ENCODE peak calls at places on chromosomes 11 and 22, in eight cellular contexts. T is uterus; Z is ovary; D is CD8-positive, alpha-beta T cell; Q is transverse colon; G is IMR-90; A is fibroblast of mammary gland; H is endothelial cell. P is an unnamed sample.

GRCh38 chr11:91776660-91777059 is 448.0 kb upstream of the FAT3 start:
- DNase-seq in H (no peak), D (no peak), A (no peak), G (no peak), Q (no peak), T (no peak), Z (no peak), P (no peak)

GRCh38 chr11:113267536-113267935 is 46.8 kb upstream of the TTC12 start:
- DNase-seq in D (no peak), G (no peak), Q (no peak), A (no peak), T (no peak), Z (no peak), H (no peak), P (no peak)

GRCh38 chr11:30406978-30407762 is 84.3 kb downstream of the ARL14EP start:
- DNase-seq in D (no peak), H (no peak), A (no peak), Z (no peak), T (no peak), G (no peak), Q (no peak), P (no peak)

GRCh38 chr11:45042560-45042959 is 91.9 kb upstream of the TP53I11 start:
- DNase-seq in Z (no peak), G (no peak), A (peak), D (no peak), T (no peak), Q (no peak), H (no peak), P (peak)

GRCh38 chr11:34192481-34193401 is 87.3 kb downstream of the NAT10 start:
- DNase-seq in H (no peak), Z (peak), A (peak), G (peak), T (peak), D (no peak), Q (peak), P (peak)

GRCh38 chr11:113664981-113665710 is 41.0 kb downstream of the TMPRSS5 start:
- DNase-seq in D (no peak), H (no peak), G (no peak), A (no peak), Q (no peak), T (no peak), Z (no peak), P (no peak)

GRCh38 chr11:61766353-61766841 is 14.0 kb downstream of the MYRF start:
- DNase-seq in H (no peak), A (no peak), T (peak), D (no peak), G (peak), Q (no peak), Z (no peak), P (no peak)

GRCh38 chr22:19800761-19801244 is 40.2 kb downstream of the TBX1 start:
- DNase-seq in H (peak), Z (no peak), D (no peak), Q (no peak), G (peak), A (peak), T (no peak), P (peak)

GRCh38 chr11:105579111-105579510 is 30.8 kb upstream of the GRIA4 start:
- DNase-seq in G (no peak), Z (no peak), D (no peak), Q (no peak), H (no peak), T (no peak), A (no peak), P (no peak)

GRCh38 chr11:70934999-70935768 is 317.2 kb downstream of the SHANK2 start:
- DNase-seq in D (no peak), T (no peak), H (no peak), A (peak), Z (no peak), Q (no peak), G (peak), P (no peak)

GRCh38 chr11:65417221-65417701 is 5.3 kb upstream of the NEAT1 start:
- DNase-seq in T (peak), Q (peak), D (no peak), H (no peak), A (no peak), G (no peak), Z (peak), P (no peak)

GRCh38 chr22:46590334-46590733 is 29.9 kb upstream of the GRAMD4 start:
- DNase-seq in T (no peak), D (no peak), A (no peak), H (no peak), G (no peak), Z (peak), Q (no peak), P (no peak)

GRCh38 chr11:24900524-24900923 is 403.7 kb downstream of the LUZP2 start:
- DNase-seq in Q (no peak), H (no peak), G (peak), Z (no peak), A (no peak), T (no peak), D (no peak), P (no peak)

GRCh38 chr11:128448981-128449713 is 138.2 kb downstream of the ETS1 start:
- DNase-seq in G (no peak), A (no peak), D (no peak), Z (no peak), T (no peak), H (no peak), Q (no peak), P (no peak)

GRCh38 chr11:59273008-59273841 is 60.5 kb upstream of the MPEG1 start:
- DNase-seq in Z (no peak), T (no peak), D (no peak), Q (peak), A (no peak), G (no peak), H (no peak), P (no peak)

GRCh38 chr22:50569896-50570535 is 7.3 kb upstream of the SYCE3 start:
- DNase-seq in Z (no peak), Q (no peak), T (no peak), A (no peak), D (no peak), G (no peak), H (no peak), P (no peak)

GRCh38 chr11:67277231-67277961 is 11.1 kb downstream of the GRK2 start:
- DNase-seq in G (peak), T (peak), A (peak), D (peak), H (peak), Q (peak), Z (peak), P (peak)

GRCh38 chr11:76854709-76855108 is 6.0 kb upstream of the ACER3 start:
- DNase-seq in A (no peak), T (no peak), Q (no peak), Z (no peak), H (no peak), D (no peak), G (no peak), P (no peak)

GRCh38 chr11:75301131-75301530 is 50.3 kb downstream of the ARRB1 start:
- DNase-seq in T (no peak), D (no peak), Z (no peak), Q (peak), G (no peak), H (no peak), A (no peak), P (no peak)

GRCh38 chr22:27990879-27991278 is 71.8 kb upstream of the PITPNB start:
- DNase-seq in G (peak), A (peak), H (peak), Q (peak), Z (peak), D (no peak), T (peak), P (peak)

GRCh38 chr22:31081963-31082605 is 966 bp downstream of the SMTN start:
- DNase-seq in H (no peak), G (peak), D (no peak), A (peak), Q (peak), T (peak), Z (peak), P (peak)

GRCh38 chr22:31083377-31083768 is 2.3 kb downstream of the SMTN start:
- DNase-seq in H (no peak), Z (peak), Q (peak), A (no peak), G (no peak), T (peak), D (no peak), P (no peak)

GRCh38 chr22:31080848-31081649 is at the start of gene SMTN:
- DNase-seq in T (peak), A (peak), D (peak), G (peak), Z (peak), H (peak), Q (peak), P (peak)

GRCh38 chr22:31083923-31084810 is 3.0 kb downstream of the SMTN start:
- DNase-seq in D (no peak), Q (peak), H (no peak), Z (no peak), A (no peak), T (no peak), G (no peak), P (no peak)

DNA sequence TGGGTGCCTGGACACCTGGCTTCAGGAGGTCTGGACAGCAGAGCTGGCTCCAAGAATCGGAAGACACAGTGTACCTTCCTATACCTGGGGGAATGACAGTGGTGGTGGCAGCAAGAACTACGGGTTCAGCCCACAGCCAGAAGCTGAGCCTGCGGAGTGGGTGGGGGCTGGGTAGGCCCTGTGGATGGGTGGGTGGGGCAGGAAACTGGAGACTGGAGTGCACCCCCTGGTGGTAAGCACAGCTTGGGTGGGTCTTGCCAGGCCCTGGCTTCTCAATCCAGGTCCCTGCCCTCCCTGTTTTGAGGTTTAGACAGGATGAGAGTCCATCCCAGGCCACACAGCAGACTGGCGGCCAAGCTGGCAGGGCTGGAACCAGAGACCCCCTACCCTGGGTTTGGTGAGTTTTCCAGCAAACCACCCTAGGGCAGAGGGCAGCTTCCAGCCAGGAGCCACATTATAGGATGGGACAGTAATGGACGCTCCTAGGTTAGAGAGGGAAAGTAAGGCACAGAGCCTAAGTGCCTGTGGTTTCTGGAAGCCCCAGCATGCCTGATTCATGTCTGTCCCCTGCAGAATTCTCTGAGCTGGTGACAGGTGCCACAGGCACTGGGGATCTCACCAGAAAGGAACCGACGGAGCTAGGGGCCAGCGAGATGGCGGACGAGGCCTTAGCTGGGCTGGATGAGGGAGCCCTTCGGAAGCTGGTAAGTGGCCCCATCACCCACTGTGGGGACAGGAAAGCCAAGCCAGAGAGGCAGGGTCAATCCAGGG is 1.7 kb downstream of the SMTN start:
- DNase-seq in A (peak), D (peak), Z (peak), T (peak), Q (peak), G (peak), H (peak), P (peak)
- TF ChIP-seq CTCF in A (peak), D (peak), Z (no peak), T (peak), Q (peak), G (peak), H (peak), P (peak)

GRCh38 chr11:48074425-48075181 is 94.2 kb downstream of the PTPRJ start:
- DNase-seq in T (no peak), D (no peak), H (no peak), G (no peak), A (no peak), Z (no peak), Q (no peak), P (no peak)

GRCh38 chr11:48075637-48076036 is 95.3 kb downstream of the PTPRJ start:
- DNase-seq in H (no peak), G (no peak), T (no peak), Q (no peak), D (no peak), A (no peak), Z (no peak), P (no peak)

GRCh38 chr11:48079602-48080001 is 99.2 kb downstream of the PTPRJ start:
- DNase-seq in A (no peak), D (no peak), Q (no peak), T (no peak), H (no peak), Z (no peak), G (no peak), P (no peak)

GRCh38 chr11:48078661-48079060 is 98.3 kb downstream of the PTPRJ start:
- DNase-seq in A (no peak), D (no peak), Q (no peak), T (no peak), G (peak), H (no peak), Z (no peak), P (no peak)

DNA sequence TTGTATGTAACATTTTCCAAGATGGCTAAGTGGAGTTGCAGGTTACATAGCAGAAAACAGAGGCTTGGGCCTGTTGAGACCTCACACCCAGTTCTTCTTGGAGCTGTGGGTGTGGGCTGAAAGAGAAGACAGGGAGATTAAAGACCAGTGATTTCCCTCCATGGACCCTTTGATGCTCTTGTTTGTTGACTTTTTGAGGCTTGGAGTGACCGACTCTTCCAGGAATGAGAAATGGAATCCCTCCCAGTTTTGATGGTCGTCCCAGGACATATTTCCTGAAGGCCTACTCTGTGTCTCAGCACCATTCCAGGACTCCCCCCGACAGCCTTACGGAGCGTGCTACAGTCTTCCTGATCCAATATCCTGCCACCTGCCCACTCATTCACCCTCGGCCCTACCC is 96.9 kb downstream of the PTPRJ start:
- DNase-seq in Q (no peak), T (no peak), G (peak), A (no peak), Z (no peak), D (no peak), H (no peak), P (no peak)
- TF ChIP-seq CTCF in Q (no peak), T (no peak), G (no peak), A (no peak), Z (no peak), D (no peak), H (no peak), P (no peak)

GRCh38 chr11:43021466-43021865 is 290.3 kb upstream of the API5 start:
- DNase-seq in G (no peak), D (no peak), T (no peak), H (peak), A (no peak), Z (no peak), Q (no peak), P (no peak)
- TF ChIP-seq CTCF in G (no peak), D (no peak), T (no peak), H (peak), A (no peak), Z (no peak), Q (no peak), P (no peak)

DNA sequence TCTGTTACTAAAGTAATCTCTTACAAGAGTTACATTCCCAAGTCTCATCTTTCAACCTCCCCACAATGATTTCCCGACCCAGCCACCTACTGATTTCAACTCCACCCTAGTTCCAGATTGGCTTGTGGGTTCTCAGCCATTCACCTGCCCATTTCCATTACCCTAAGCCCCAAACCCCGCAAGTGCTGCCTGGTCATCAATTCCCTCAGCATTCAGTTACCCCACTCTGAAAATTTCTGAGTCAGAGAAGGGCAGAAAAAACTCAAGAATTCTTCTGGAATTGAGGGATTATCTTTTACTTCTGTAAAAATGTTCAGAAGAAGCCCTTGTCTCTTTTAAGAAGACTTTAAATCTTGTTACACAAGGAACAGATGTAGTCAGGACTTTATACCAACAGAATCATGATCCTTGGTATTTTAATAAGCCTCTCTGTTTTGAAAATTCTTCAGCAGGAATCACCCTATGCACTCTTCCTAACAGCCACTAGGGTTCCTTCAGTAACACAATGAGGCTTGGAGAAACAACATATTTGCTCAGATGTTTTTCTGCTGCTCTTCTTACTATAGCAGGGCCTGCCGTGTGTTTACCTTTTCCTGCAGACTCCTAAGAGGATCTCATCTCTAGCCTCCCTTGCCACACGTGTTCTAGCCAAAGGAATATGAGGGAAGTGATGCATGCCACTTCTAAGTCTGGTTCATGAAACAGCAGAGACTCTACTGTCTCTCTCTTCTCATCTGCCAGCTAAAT is 29.2 kb upstream of the PAMR1 start:
- DNase-seq in D (no peak), H (no peak), Z (no peak), Q (no peak), G (peak), A (no peak), T (no peak), P (no peak)
- TF ChIP-seq CTCF in D (no peak), H (peak), Z (no peak), Q (peak), G (peak), A (peak), T (no peak), P (no peak)

DNA sequence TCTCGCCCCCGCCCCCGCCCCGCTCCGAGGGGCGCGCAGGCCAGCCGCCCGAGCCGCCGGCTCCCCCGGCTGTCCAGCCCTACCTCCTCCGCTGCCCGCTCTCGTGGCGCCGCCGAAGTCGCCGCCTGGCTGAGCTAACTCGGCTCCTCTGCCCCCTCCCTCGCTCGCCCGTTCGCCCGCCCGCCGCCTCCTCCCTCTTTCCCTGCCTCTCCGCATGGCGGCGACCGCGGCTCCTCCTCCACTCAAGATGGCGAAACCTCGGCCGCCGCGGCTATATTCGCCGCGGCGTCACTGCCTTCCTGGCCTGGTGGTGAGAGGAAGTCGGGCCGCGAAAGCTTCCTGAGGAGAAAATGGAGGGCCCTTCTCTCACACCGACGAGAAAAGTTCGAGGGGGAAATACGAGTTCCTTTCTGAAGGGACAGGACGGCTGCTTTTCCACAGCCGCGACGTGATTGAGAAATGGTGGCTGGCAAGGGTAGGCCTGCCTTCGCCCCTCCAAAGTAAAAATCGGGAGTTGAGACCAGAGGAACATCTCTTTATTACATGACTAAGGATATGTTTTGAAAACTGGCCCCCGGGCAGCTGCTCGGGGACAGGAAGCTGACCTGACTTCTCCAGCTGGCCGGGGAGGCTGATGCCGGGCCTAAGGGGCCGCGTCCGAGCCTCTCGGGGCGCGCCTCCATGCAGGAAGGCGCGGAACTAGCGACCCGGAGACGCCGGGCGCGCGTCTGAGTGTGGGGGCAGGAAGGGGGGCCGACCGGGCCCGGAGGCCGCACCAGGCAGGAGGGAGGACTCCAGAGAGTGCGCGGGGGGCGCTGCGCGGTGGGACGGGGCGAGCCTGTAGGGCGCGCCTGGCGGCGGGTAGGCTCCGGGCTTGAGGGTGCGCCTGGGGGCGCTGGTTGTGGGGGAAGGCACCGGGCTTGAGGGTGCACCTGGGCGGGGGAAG is at the start of gene DDX6:
- DNase-seq in Q (peak), D (peak), A (peak), G (peak), T (peak), Z (peak), H (peak), P (peak)
- TF ChIP-seq CTCF in Q (peak), D (peak), A (no peak), G (peak), T (peak), Z (peak), H (no peak), P (no peak)

GRCh38 chr11:120696597-120696996 is 185.0 kb downstream of the GRIK4 start:
- DNase-seq in Z (no peak), Q (no peak), A (no peak), D (no peak), H (no peak), G (no peak), T (no peak), P (no peak)
- TF ChIP-seq CTCF in Z (no peak), Q (no peak), A (peak), D (no peak), H (peak), G (no peak), T (no peak), P (peak)

GRCh38 chr11:13949876-13950275 is 12.6 kb upstream of the SPON1 start:
- DNase-seq in A (no peak), Z (no peak), H (no peak), D (no peak), T (no peak), G (no peak), Q (no peak), P (no peak)
- TF ChIP-seq CTCF in A (no peak), Z (no peak), H (no peak), D (no peak), T (no peak), G (no peak), Q (no peak), P (no peak)

DNA sequence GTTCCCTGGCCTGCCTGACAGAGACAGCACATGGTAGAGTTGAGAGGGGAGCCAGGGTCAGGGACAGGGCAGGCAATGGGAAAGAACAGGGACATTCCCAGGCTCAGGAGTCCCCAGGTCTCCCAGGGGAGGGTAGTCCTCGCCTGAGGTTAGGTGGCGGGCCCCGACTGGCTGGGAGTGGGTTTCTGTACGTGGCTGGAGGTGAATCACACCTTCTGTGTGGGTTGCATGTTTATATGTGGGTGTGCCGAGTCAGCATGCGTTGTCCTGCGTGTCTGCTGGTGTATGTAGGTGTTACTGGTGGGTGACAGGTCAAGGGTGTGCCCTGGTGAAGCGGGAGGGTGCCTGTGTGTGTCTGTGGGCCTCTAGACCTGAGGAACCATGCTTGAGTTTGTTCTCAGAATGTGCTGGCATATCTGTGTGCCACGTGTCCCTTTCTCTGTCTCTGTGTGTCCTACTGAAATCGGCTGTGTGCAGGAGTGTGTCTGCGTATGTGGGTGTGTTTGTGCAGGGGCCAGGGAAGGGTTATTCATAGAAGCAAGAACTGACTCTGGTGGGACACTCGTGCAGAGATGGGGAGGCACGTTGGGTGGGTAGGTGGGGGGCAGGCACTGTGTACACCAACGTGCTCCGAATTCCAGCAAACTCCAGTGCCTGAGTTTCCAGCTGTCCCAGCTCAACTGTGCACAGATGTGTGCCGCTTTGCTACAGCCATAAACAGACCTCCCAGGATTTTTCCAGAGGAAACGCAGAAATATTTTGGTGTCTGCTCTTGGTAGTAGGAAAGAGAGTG is 23.8 kb upstream of the OAF start:
- DNase-seq in H (no peak), A (peak), T (peak), Z (peak), Q (peak), D (no peak), G (peak), P (no peak)
- TF ChIP-seq CTCF in H (no peak), A (no peak), T (no peak), Z (no peak), Q (no peak), D (no peak), G (no peak), P (no peak)

P was measured in MCF 10A.